ENCODE peak calls at places on chromosomes 4 and X, in eight cellular contexts. A is T-cell; T is GM13976; M is astrocyte of the cerebellum; N is activated CD4-positive, alpha-beta T cell treated with anti-CD3 and anti-CD28 coated beads for 48 hours; X is activated T-cell treated with anti-CD3 and anti-CD28 coated beads, Interleukin-2, amount 50 U/mL, for 72 hours; L is kidney tubule cell; H is ELF-1. C is an unnamed sample.

GRCh38 chrX:94775640-94776039 is 1101.6 kb downstream of the FAM133A start:
- DNase-seq in A (no peak), T (no peak), M (no peak), N (no peak), X (no peak), L (no peak), H (no peak), C (no peak)

GRCh38 chr4:134518574-134519217 is 317.1 kb upstream of the PABPC4L start:
- DNase-seq in A (no peak), T (no peak), M (peak), N (no peak), X (no peak), L (no peak), H (no peak), C (no peak)

GRCh38 chr4:81330018-81330417 is 115.0 kb upstream of the PRKG2 start:
- DNase-seq in A (no peak), T (no peak), M (no peak), N (no peak), X (no peak), L (no peak), H (no peak), C (no peak)

GRCh38 chr4:8468746-8469535 is 28.4 kb downstream of the TRMT44 start:
- DNase-seq in A (peak), T (peak), M (no peak), N (peak), X (peak), L (peak), H (peak), C (peak)

GRCh38 chr4:107519057-107519456 is 201.0 kb downstream of the PAPSS1 start:
- DNase-seq in A (no peak), T (no peak), M (peak), N (no peak), X (no peak), L (peak), H (peak), C (peak)

GRCh38 chr4:181194096-181194495 is 1049.1 kb upstream of the TENM3 start:
- DNase-seq in A (no peak), T (no peak), M (peak), N (no peak), X (no peak), L (no peak), H (no peak), C (peak)

GRCh38 chr4:169220446-169220845 is 50.3 kb downstream of the SH3RF1 start:
- DNase-seq in A (no peak), T (no peak), M (no peak), N (no peak), X (no peak), L (no peak), H (no peak), C (no peak)

GRCh38 chrX:114152130-114152529 is 431.8 kb upstream of the HTR2C start:
- DNase-seq in A (no peak), T (no peak), M (no peak), N (no peak), X (no peak), L (peak), H (no peak), C (peak)

GRCh38 chrX:129716507-129716906 is 22.3 kb upstream of the XPNPEP2 start:
- DNase-seq in A (no peak), T (no peak), M (no peak), N (no peak), X (no peak), L (no peak), H (no peak), C (no peak)

C was measured in HT1080.